ENCODE peak calls at places on chromosome 5, in four cellular contexts. S is IMR-90, M is mesendoderm, H is H1. R is an unnamed sample.

GRCh38 chr5:56029457-56029856 is 34.7 kb upstream of the IL6ST start:
- DNase-seq in H (no peak), M (no peak), S (no peak), R (no peak)

GRCh38 chr5:125152461-125153189 is 406.2 kb upstream of the ZNF608 start:
- DNase-seq in M (no peak), S (no peak), H (no peak), R (no peak)

GRCh38 chr5:97078958-97079357 is 63.5 kb downstream of the LIX1 start:
- DNase-seq in M (no peak), H (no peak), S (peak), R (no peak)

GRCh38 chr5:141477815-141478214 is 2.0 kb downstream of the PCDHGC3 start:
- DNase-seq in H (no peak), S (no peak), M (no peak), R (no peak)

GRCh38 chr5:489689-490080 is 34.6 kb downstream of the SLC9A3 start:
- DNase-seq in M (no peak), H (no peak), S (no peak), R (no peak)

GRCh38 chr5:136717917-136718316 is 352.6 kb upstream of the TRPC7 start:
- DNase-seq in M (no peak), S (no peak), H (no peak), R (no peak)

GRCh38 chr5:1514027-1514818 is 9.5 kb downstream of the LPCAT1 start:
- DNase-seq in H (no peak), S (no peak), M (no peak), R (peak)

GRCh38 chr5:79992891-79993290 is 1.8 kb upstream of the MTX3 start:
- DNase-seq in M (no peak), S (peak), H (no peak), R (no peak)

GRCh38 chr5:168227001-168227400 is 64.4 kb upstream of the WWC1 start:
- DNase-seq in M (no peak), H (no peak), S (no peak), R (no peak)

GRCh38 chr5:134651531-134651930 is 2.9 kb downstream of the SEC24A start:
- DNase-seq in M (no peak), S (peak), H (no peak), R (no peak)

GRCh38 chr5:172929371-172929838 is 29.8 kb upstream of the RPL26L1 start:
- DNase-seq in H (no peak), M (no peak), S (peak), R (no peak)

GRCh38 chr5:93296338-93296737 is 284.7 kb downstream of the NR2F1-AS1 start:
- DNase-seq in H (no peak), M (no peak), S (peak), R (no peak)

GRCh38 chr5:54673523-54674225 is 156.1 kb downstream of the SNX18 start:
- DNase-seq in H (no peak), M (no peak), S (peak), R (no peak)

GRCh38 chr5:116439891-116440290 is 134.7 kb downstream of the SEMA6A start:
- DNase-seq in H (no peak), M (no peak), S (no peak), R (no peak)

GRCh38 chr5:142014911-142015584 is 2.2 kb upstream of the GNPDA1 start:
- DNase-seq in M (peak), S (peak), H (peak), R (no peak)

GRCh38 chr5:151757233-151758140 is 944 bp downstream of the ATOX1 start:
- DNase-seq in M (peak), H (no peak), S (no peak), R (no peak)

GRCh38 chr5:55597014-55597981 is 62.5 kb upstream of the PLPP1 start:
- DNase-seq in S (peak), H (peak), M (no peak), R (no peak)

GRCh38 chr5:112379541-112380325 is 39.3 kb downstream of the EPB41L4A start:
- DNase-seq in S (no peak), H (no peak), M (no peak), R (no peak)

GRCh38 chr5:152113401-152113800 is 188.8 kb upstream of the GLRA1 start:
- DNase-seq in M (no peak), S (no peak), H (no peak), R (no peak)

GRCh38 chr5:122316652-122317051 is 4.6 kb downstream of the SNCAIP start:
- DNase-seq in M (no peak), H (no peak), S (no peak), R (no peak)

GRCh38 chr5:96809898-96810297 is 2.2 kb upstream of the ERAP1 start:
- DNase-seq in S (no peak), M (no peak), H (no peak), R (no peak)

GRCh38 chr5:104598285-104598684 is 1035.7 kb upstream of the NUDT12 start:
- DNase-seq in S (no peak), M (no peak), H (no peak), R (no peak)

GRCh38 chr5:59151162-59151889 is 568.5 kb downstream of the RAB3C start:
- DNase-seq in S (no peak), H (no peak), M (no peak), R (no peak)

GRCh38 chr5:35838370-35839042 is 18.2 kb upstream of the IL7R start:
- DNase-seq in M (no peak), S (peak), H (no peak), R (no peak)

GRCh38 chr5:131022811-131023210 is 142.2 kb downstream of the HINT1 start:
- DNase-seq in M (no peak), H (no peak), S (no peak), R (no peak)

GRCh38 chr5:168282120-168282519 is 9.3 kb upstream of the WWC1 start:
- DNase-seq in S (peak), M (no peak), H (no peak), R (peak)

GRCh38 chr5:137825165-137825564 is 42.5 kb upstream of the MYOT start:
- DNase-seq in S (no peak), M (peak), H (no peak), R (no peak)

GRCh38 chr5:61869333-61869732 is 436.7 kb upstream of the KIF2A start:
- DNase-seq in S (no peak), M (no peak), H (no peak), R (no peak)

GRCh38 chr5:132378580-132378979 is 9.1 kb downstream of the SLC22A5 start:
- DNase-seq in H (no peak), M (no peak), S (peak), R (no peak)

GRCh38 chr5:181235689-181236366 is 7.9 kb downstream of the RACK1 start:
- DNase-seq in S (no peak), H (no peak), M (no peak), R (no peak)

GRCh38 chr5:111627862-111628261 is 115.5 kb upstream of the STARD4 start:
- DNase-seq in H (no peak), S (no peak), M (no peak), R (no peak)

GRCh38 chr5:139646111-139646510 is 2.0 kb upstream of the CXXC5 start:
- DNase-seq in H (peak), S (no peak), M (no peak), R (no peak)
- H3K56ac ChIP-seq in H (no peak), S (no peak), M (no peak), R (no peak)

DNA sequence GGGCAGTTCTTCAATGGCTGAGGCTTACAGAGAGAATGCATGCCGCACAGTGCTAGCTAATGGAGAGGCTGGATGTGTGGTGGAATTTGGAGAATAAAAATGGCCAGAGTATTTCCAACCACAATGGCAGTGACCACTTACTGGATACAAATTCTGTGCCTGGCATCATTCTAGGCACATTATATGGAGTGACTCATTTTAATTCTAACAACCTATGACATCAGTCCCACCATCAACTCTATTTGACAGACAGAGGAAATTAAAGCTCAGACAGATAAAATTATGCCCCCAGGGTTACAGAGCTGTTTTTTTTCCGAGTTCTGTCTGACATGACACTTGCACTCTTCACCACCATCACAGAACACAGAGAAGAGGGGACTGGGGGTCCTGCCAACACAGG is 105.6 kb upstream of the IL12B start:
- DNase-seq in H (no peak), S (no peak), M (no peak), R (no peak)
- H3K56ac ChIP-seq in H (no peak), S (no peak), M (no peak), R (no peak)

DNA sequence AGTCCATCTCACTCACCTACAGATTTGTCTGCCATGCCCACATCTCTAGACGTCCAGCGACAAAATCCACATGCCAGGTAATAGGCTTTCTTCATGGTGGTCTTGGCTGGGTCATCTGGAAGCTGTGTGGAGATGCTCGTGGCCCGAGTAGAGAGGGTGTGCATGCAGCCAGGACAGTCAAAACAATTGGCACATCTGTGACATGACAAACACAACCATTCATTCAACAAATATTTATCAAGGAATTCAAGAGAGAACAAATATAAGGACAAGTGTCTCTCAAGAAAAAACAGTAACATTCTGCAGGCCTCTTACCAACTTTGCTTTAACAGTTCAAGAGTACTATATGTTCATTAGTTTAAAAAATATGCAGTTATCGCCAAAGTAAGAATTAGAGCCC is 5.4 kb downstream of the DCTN4 start:
- DNase-seq in S (no peak), M (no peak), H (no peak), R (no peak)
- H3K56ac ChIP-seq in S (no peak), M (no peak), H (no peak), R (no peak)

DNA sequence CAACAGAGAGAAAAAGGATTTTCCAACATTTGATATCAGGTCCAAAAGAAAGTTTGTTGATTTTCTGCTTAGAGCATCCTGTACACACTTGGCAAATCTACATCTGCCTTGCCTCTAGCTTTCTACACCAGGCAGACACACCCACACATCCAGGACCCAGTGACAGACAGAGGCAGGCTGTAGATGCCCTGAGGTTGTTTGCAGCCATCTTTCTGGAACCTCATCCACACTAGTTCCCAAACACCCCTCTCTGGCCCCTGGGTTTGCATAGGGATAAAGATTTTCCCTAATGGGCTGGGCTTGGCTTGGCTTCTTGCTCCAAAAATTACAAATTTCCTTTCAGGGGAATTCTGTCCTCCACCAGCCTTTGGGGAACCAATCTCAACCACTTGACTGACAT is 138.2 kb upstream of the FST start:
- DNase-seq in M (no peak), H (no peak), S (no peak), R (no peak)
- H3K56ac ChIP-seq in M (peak), H (no peak), S (no peak), R (no peak)